ENCODE peak calls at places on chromosomes 7 and 10, in seven cellular contexts. R is stromal cell of bone marrow, I is cardiac muscle cell, X is pancreas, D is GM12878, Q is Karpas-422, H is AG10803. N is an unnamed sample.

GRCh38 chr7:36604801-36605200 is 119.5 kb downstream of the AOAH start:
- DNase-seq in I (no peak), Q (no peak), D (no peak), X (no peak), H (no peak), R (no peak), N (no peak)

GRCh38 chr7:142438235-142438922 is 180.5 kb upstream of the PRSS58 start:
- DNase-seq in D (no peak), Q (peak; percentile 72), R (no peak), X (no peak), I (peak; percentile 57), H (peak; percentile 37), N (peak; percentile 70)

GRCh38 chr7:75617634-75618234 is 121.0 kb downstream of the HIP1 start:
- DNase-seq in R (peak; percentile 43), D (peak; percentile 40), Q (no peak), H (peak; percentile 51), X (no peak), I (no peak), N (no peak)

GRCh38 chr7:84328571-84328970 is 134.0 kb upstream of the SEMA3A start:
- DNase-seq in H (no peak), Q (no peak), R (no peak), I (no peak), X (no peak), D (no peak), N (no peak)

GRCh38 chr10:49096890-49097445 is 18.4 kb downstream of the VSTM4 start:
- DNase-seq in D (no peak), Q (no peak), I (no peak), R (no peak), X (no peak), H (no peak), N (no peak)

GRCh38 chr7:28550580-28551205 is 138.4 kb downstream of the CREB5 start:
- DNase-seq in H (no peak), R (no peak), X (no peak), I (no peak), Q (no peak), D (no peak), N (no peak)

GRCh38 chr7:83149466-83149865 is 13.2 kb downstream of the PCLO start:
- DNase-seq in R (no peak), H (peak; percentile 3), D (no peak), Q (no peak), I (no peak), X (no peak), N (no peak)

GRCh38 chr10:121845044-121845784 is 82.6 kb downstream of the ATE1 start:
- DNase-seq in X (no peak), H (no peak), R (no peak), Q (no peak), D (no peak), I (no peak), N (no peak)

GRCh38 chr10:96586419-96587254 is at the start of gene TM9SF3:
- DNase-seq in I (peak; percentile 95), R (peak; percentile 80), D (no peak), H (peak; percentile 89), X (peak; percentile 96), Q (peak; percentile 92), N (peak; percentile 98)

GRCh38 chr7:26013551-26014083 is 138.4 kb upstream of the NFE2L3 start:
- DNase-seq in R (no peak), X (no peak), H (no peak), I (no peak), Q (no peak), D (no peak), N (no peak)

GRCh38 chr7:20330176-20330796 is 414 bp upstream of the ITGB8 start:
- DNase-seq in I (peak; percentile 76), X (peak; percentile 91), Q (peak; percentile 68), H (peak; percentile 92), D (no peak), R (peak; percentile 85), N (peak; percentile 99)

GRCh38 chr10:19931886-19932285 is 115.7 kb downstream of the PLXDC2 start:
- DNase-seq in X (no peak), H (no peak), R (no peak), Q (no peak), I (no peak), D (no peak), N (no peak)

GRCh38 chr7:91408388-91409154 is 144.3 kb downstream of the FZD1 start:
- DNase-seq in H (no peak), X (no peak), Q (no peak), R (no peak), D (no peak), I (no peak), N (no peak)

GRCh38 chr7:118366363-118366762 is 141.9 kb downstream of the ANKRD7 start:
- DNase-seq in I (no peak), R (no peak), D (no peak), Q (no peak), H (no peak), X (no peak), N (no peak)

GRCh38 chr7:70400829-70401380 is 731.0 kb upstream of the GALNT17 start:
- DNase-seq in R (no peak), D (no peak), H (no peak), I (no peak), Q (peak; percentile 77), X (no peak), N (no peak)

GRCh38 chr7:2014391-2015241 is 218.1 kb downstream of the MAD1L1 start:
- DNase-seq in R (no peak), Q (no peak), D (no peak), I (no peak), H (no peak), X (peak; percentile 62), N (no peak)

GRCh38 chr7:38102486-38102885 is 75.6 kb upstream of the STARD3NL start:
- DNase-seq in R (peak; percentile 76), I (no peak), H (peak; percentile 54), D (no peak), Q (no peak), X (no peak), N (peak; percentile 16)

GRCh38 chr10:47207280-47207613 is 92.8 kb upstream of the GDF10 start:
- DNase-seq in H (peak; percentile 5), D (no peak), Q (no peak), R (no peak), I (peak; percentile 59), X (no peak), N (no peak)

GRCh38 chr10:121831777-121832176 is 96.1 kb downstream of the ATE1 start:
- DNase-seq in R (no peak), Q (no peak), I (no peak), X (no peak), D (no peak), H (peak; percentile 3), N (no peak)